ENCODE peak calls at places on chromosomes 13 and 19, in four cellular contexts. One of them, this sample, is unnamed.

GRCh38 chr19:6801397-6802086 is 29.0 kb downstream of the VAV1 start:
- DNase-seq in thoracic aorta: no peak
- DNase-seq in CD8-positive, alpha-beta T cell: peak; percentile 87
- DNase-seq in IMR-90: no peak
- DNase-seq in this sample: peak; percentile 76

GRCh38 chr19:10583021-10583776 is 3.9 kb downstream of the AP1M2 start:
- DNase-seq in CD8-positive, alpha-beta T cell: no peak
- DNase-seq in thoracic aorta: no peak
- DNase-seq in IMR-90: no peak
- DNase-seq in this sample: no peak

GRCh38 chr13:88014527-88014926 is 343.4 kb downstream of the SLITRK5 start:
- DNase-seq in thoracic aorta: no peak
- DNase-seq in IMR-90: no peak
- DNase-seq in CD8-positive, alpha-beta T cell: no peak
- DNase-seq in this sample: no peak

GRCh38 chr19:35509018-35509652 is 4.3 kb downstream of the DMKN start:
- DNase-seq in CD8-positive, alpha-beta T cell: peak; percentile 43
- DNase-seq in thoracic aorta: no peak
- DNase-seq in IMR-90: no peak
- DNase-seq in this sample: peak; percentile 40

GRCh38 chr13:87680298-87680697 is 9.1 kb downstream of the SLITRK5 start:
- DNase-seq in CD8-positive, alpha-beta T cell: no peak
- DNase-seq in IMR-90: no peak
- DNase-seq in thoracic aorta: no peak
- DNase-seq in this sample: no peak

GRCh38 chr13:50801087-50801931 is 42.2 kb downstream of the DLEU7 start:
- DNase-seq in IMR-90: peak; percentile 72
- DNase-seq in CD8-positive, alpha-beta T cell: peak; percentile 63
- DNase-seq in thoracic aorta: no peak
- DNase-seq in this sample: peak; percentile 43

GRCh38 chr19:990119-990571 is 6.0 kb downstream of the WDR18 start:
- DNase-seq in IMR-90: no peak
- DNase-seq in CD8-positive, alpha-beta T cell: no peak
- DNase-seq in thoracic aorta: no peak
- DNase-seq in this sample: no peak

GRCh38 chr13:85013006-85013405 is 786.2 kb downstream of the SLITRK6 start:
- DNase-seq in IMR-90: no peak
- DNase-seq in CD8-positive, alpha-beta T cell: no peak
- DNase-seq in thoracic aorta: no peak
- DNase-seq in this sample: no peak

GRCh38 chr19:13260883-13261653 is 110.9 kb downstream of the IER2 start:
- DNase-seq in thoracic aorta: no peak
- DNase-seq in IMR-90: peak; percentile 93
- DNase-seq in CD8-positive, alpha-beta T cell: no peak
- DNase-seq in this sample: no peak

GRCh38 chr13:84126671-84127171 is 244.4 kb upstream of the SLITRK1 start:
- DNase-seq in thoracic aorta: no peak
- DNase-seq in IMR-90: no peak
- DNase-seq in CD8-positive, alpha-beta T cell: no peak
- DNase-seq in this sample: no peak

GRCh38 chr13:70630247-70630646 is 522.0 kb upstream of the KLHL1 start:
- DNase-seq in thoracic aorta: no peak
- DNase-seq in IMR-90: no peak
- DNase-seq in CD8-positive, alpha-beta T cell: no peak
- DNase-seq in this sample: no peak

GRCh38 chr19:4596033-4596904 is 36.8 kb upstream of the SEMA6B start:
- DNase-seq in CD8-positive, alpha-beta T cell: no peak
- DNase-seq in thoracic aorta: no peak
- DNase-seq in IMR-90: no peak
- DNase-seq in this sample: no peak

GRCh38 chr19:10756791-10757190 is 38.9 kb downstream of the DNM2 start:
- DNase-seq in CD8-positive, alpha-beta T cell: no peak
- DNase-seq in thoracic aorta: no peak
- DNase-seq in IMR-90: no peak
- DNase-seq in this sample: no peak

GRCh38 chr19:54186351-54186750 is 3.0 kb downstream of the MBOAT7 start:
- DNase-seq in thoracic aorta: no peak
- DNase-seq in IMR-90: no peak
- DNase-seq in CD8-positive, alpha-beta T cell: no peak
- DNase-seq in this sample: no peak

GRCh38 chr13:40341086-40341471 is 325.4 kb downstream of the FOXO1 start:
- DNase-seq in thoracic aorta: no peak
- DNase-seq in CD8-positive, alpha-beta T cell: no peak
- DNase-seq in IMR-90: no peak
- DNase-seq in this sample: no peak

GRCh38 chr19:53553865-53554791 is 16.2 kb downstream of the ZNF331 start:
- DNase-seq in CD8-positive, alpha-beta T cell: peak; percentile 86
- DNase-seq in thoracic aorta: peak; percentile 56
- DNase-seq in IMR-90: peak; percentile 93
- DNase-seq in this sample: peak; percentile 91

GRCh38 chr13:99301913-99302636 is 5.1 kb downstream of the GPR183 start:
- DNase-seq in CD8-positive, alpha-beta T cell: no peak
- DNase-seq in thoracic aorta: no peak
- DNase-seq in IMR-90: no peak
- DNase-seq in this sample: no peak

GRCh38 chr19:9721861-9722260 is 46.7 kb downstream of the ZNF846 start:
- DNase-seq in CD8-positive, alpha-beta T cell: no peak
- DNase-seq in thoracic aorta: no peak
- DNase-seq in IMR-90: no peak
- DNase-seq in this sample: no peak

GRCh38 chr13:112740502-112741131 is 50.8 kb downstream of the ATP11A start:
- DNase-seq in thoracic aorta: no peak
- DNase-seq in IMR-90: peak; percentile 95
- DNase-seq in CD8-positive, alpha-beta T cell: no peak
- DNase-seq in this sample: no peak

GRCh38 chr19:38634757-38635482 is 12.5 kb upstream of the ACTN4 start:
- DNase-seq in thoracic aorta: no peak
- DNase-seq in CD8-positive, alpha-beta T cell: peak; percentile 73
- DNase-seq in IMR-90: peak; percentile 54
- DNase-seq in this sample: peak; percentile 65

GRCh38 chr13:42405665-42406390 is 133.9 kb downstream of the AKAP11 start:
- DNase-seq in thoracic aorta: no peak
- DNase-seq in IMR-90: peak; percentile 8
- DNase-seq in CD8-positive, alpha-beta T cell: peak; percentile 25
- DNase-seq in this sample: no peak

GRCh38 chr19:19606021-19606420 is 12.5 kb downstream of the PBX4 start:
- DNase-seq in CD8-positive, alpha-beta T cell: peak; percentile 54
- DNase-seq in thoracic aorta: no peak
- DNase-seq in IMR-90: peak; percentile 10
- DNase-seq in this sample: peak; percentile 55

GRCh38 chr13:78753457-78753856 is 94.5 kb upstream of the OBI1 start:
- DNase-seq in IMR-90: no peak
- DNase-seq in thoracic aorta: no peak
- DNase-seq in CD8-positive, alpha-beta T cell: no peak
- DNase-seq in this sample: no peak

GRCh38 chr19:18895828-18896341 is at the start of gene CERS1:
- DNase-seq in CD8-positive, alpha-beta T cell: no peak
- DNase-seq in IMR-90: no peak
- DNase-seq in thoracic aorta: no peak
- DNase-seq in this sample: no peak

GRCh38 chr19:34549833-34550232 is 68.3 kb downstream of the WTIP start:
- DNase-seq in thoracic aorta: no peak
- DNase-seq in CD8-positive, alpha-beta T cell: no peak
- DNase-seq in IMR-90: no peak
- DNase-seq in this sample: no peak

GRCh38 chr19:56309511-56310185 is 5.0 kb downstream of the ZSCAN5A start:
- DNase-seq in thoracic aorta: no peak
- DNase-seq in IMR-90: peak; percentile 4
- DNase-seq in CD8-positive, alpha-beta T cell: peak; percentile 47
- DNase-seq in this sample: peak; percentile 23

GRCh38 chr13:39956036-39956435 is 300.6 kb downstream of the COG6 start:
- DNase-seq in thoracic aorta: no peak
- DNase-seq in IMR-90: no peak
- DNase-seq in CD8-positive, alpha-beta T cell: peak; percentile 27
- DNase-seq in this sample: no peak

GRCh38 chr19:18802354-18802753 is 11.2 kb upstream of the COMP start:
- DNase-seq in thoracic aorta: no peak
- DNase-seq in IMR-90: no peak
- DNase-seq in CD8-positive, alpha-beta T cell: no peak
- DNase-seq in this sample: no peak

GRCh38 chr13:91122766-91123165 is 224.7 kb upstream of the MIR17HG start:
- DNase-seq in CD8-positive, alpha-beta T cell: no peak
- DNase-seq in thoracic aorta: no peak
- DNase-seq in IMR-90: no peak
- DNase-seq in this sample: no peak

GRCh38 chr19:3456925-3457530 is 23.3 kb downstream of the SMIM24 start:
- DNase-seq in IMR-90: no peak
- DNase-seq in CD8-positive, alpha-beta T cell: no peak
- DNase-seq in thoracic aorta: no peak
- DNase-seq in this sample: no peak
- H3K27me3 ChIP-seq in IMR-90: no peaks in the 10 kb centered on the region
- H3K27me3 ChIP-seq in CD8-positive, alpha-beta T cell: no peaks in the 10 kb centered on the region
- H3K27me3 ChIP-seq in thoracic aorta: no peaks in the 10 kb centered on the region
- H3K27me3 ChIP-seq in this sample: no peaks in the 10 kb centered on the region

GRCh38 chr13:110347088-110347487 is 40.0 kb downstream of the COL4A2 start:
- DNase-seq in IMR-90: no peak
- DNase-seq in CD8-positive, alpha-beta T cell: no peak
- DNase-seq in thoracic aorta: no peak
- DNase-seq in this sample: no peak
- H3K27ac ChIP-seq in IMR-90: peak overlapping the region; percentile 31
- H3K27ac ChIP-seq in CD8-positive, alpha-beta T cell: no peak overlapping the region
- H3K27ac ChIP-seq in thoracic aorta: peak overlapping the region; percentile 96
- H3K27ac ChIP-seq in this sample: no peak overlapping the region

GRCh38 chr13:28679628-28680027 is 20.7 kb downstream of the POMP start:
- DNase-seq in IMR-90: peak; percentile 31
- DNase-seq in CD8-positive, alpha-beta T cell: no peak
- DNase-seq in thoracic aorta: no peak
- DNase-seq in this sample: no peak

GRCh38 chr13:28685892-28686291 is 27.0 kb downstream of the POMP start:
- DNase-seq in thoracic aorta: no peak
- DNase-seq in CD8-positive, alpha-beta T cell: no peak
- DNase-seq in IMR-90: no peak
- DNase-seq in this sample: no peak

GRCh38 chr13:28685114-28685513 is 26.2 kb downstream of the POMP start:
- DNase-seq in thoracic aorta: no peak
- DNase-seq in IMR-90: no peak
- DNase-seq in CD8-positive, alpha-beta T cell: no peak
- DNase-seq in this sample: no peak

GRCh38 chr13:28680541-28680940 is 21.6 kb downstream of the POMP start:
- DNase-seq in IMR-90: no peak
- DNase-seq in thoracic aorta: no peak
- DNase-seq in CD8-positive, alpha-beta T cell: no peak
- DNase-seq in this sample: no peak

GRCh38 chr13:28684257-28684656 is 25.3 kb downstream of the POMP start:
- DNase-seq in thoracic aorta: no peak
- DNase-seq in CD8-positive, alpha-beta T cell: no peak
- DNase-seq in IMR-90: no peak
- DNase-seq in this sample: no peak
- TF ChIP-seq CTCF in thoracic aorta: no peak
- TF ChIP-seq CTCF in CD8-positive, alpha-beta T cell: no peak
- TF ChIP-seq CTCF in IMR-90: no peak
- TF ChIP-seq CTCF in this sample: no peak

GRCh38 chr19:29845576-29846176 is 33.9 kb downstream of the CCNE1 start:
- DNase-seq in IMR-90: peak; percentile 18
- DNase-seq in CD8-positive, alpha-beta T cell: peak; percentile 28
- DNase-seq in thoracic aorta: no peak
- DNase-seq in this sample: no peak

GRCh38 chr19:29842471-29843179 is 30.8 kb downstream of the CCNE1 start:
- DNase-seq in CD8-positive, alpha-beta T cell: no peak
- DNase-seq in IMR-90: no peak
- DNase-seq in thoracic aorta: no peak
- DNase-seq in this sample: no peak

GRCh38 chr19:29841559-29842367 is 30.0 kb downstream of the CCNE1 start:
- DNase-seq in IMR-90: peak; percentile 57
- DNase-seq in thoracic aorta: no peak
- DNase-seq in CD8-positive, alpha-beta T cell: no peak
- DNase-seq in this sample: no peak

GRCh38 chr19:29843180-29844051 is 31.6 kb downstream of the CCNE1 start:
- DNase-seq in CD8-positive, alpha-beta T cell: no peak
- DNase-seq in IMR-90: no peak
- DNase-seq in thoracic aorta: no peak
- DNase-seq in this sample: no peak

DNA sequence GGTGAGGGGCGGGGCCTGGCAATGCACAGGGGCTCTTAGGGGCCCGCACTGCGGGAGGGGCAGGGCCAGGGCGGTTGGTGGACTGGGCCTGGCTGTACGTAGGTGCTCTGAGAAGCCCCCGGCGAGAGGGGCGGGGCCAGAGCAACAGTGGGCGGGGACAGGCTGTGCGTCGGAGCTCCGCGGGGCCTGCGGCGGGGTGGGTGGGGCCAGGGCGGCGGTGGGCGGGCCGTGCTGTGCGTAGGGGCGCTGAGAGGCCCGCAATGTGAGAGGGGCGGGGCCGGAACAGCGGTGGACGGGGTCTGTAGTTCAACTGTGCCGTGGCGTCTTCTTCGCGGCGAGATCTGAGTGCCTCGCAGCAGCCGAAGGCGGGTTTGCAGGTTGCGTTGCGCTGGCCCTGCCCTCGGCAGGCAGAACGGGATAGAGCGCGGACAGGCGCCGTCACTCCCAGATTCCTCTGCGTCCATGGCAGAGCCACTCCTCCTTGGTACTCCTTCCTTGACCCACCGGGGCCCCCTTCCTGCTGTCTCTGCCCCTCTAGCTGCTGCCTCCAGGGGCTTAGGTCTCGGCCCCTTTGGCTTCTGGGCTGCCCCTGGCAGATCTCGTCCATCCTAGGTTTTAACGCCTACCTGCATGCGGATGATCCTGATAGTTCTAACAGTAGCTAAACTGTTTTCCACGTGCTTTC is 33.2 kb downstream of the CCNE1 start:
- DNase-seq in thoracic aorta: peak; percentile 69
- DNase-seq in CD8-positive, alpha-beta T cell: peak; percentile 96
- DNase-seq in IMR-90: peak; percentile 88
- DNase-seq in this sample: peak; percentile 98
- H3K27me3 ChIP-seq in thoracic aorta: no peaks in the 10 kb centered on the region
- H3K27me3 ChIP-seq in CD8-positive, alpha-beta T cell: no peaks in the 10 kb centered on the region
- H3K27me3 ChIP-seq in IMR-90: peaks cover 9% of the 10 kb centered on the region
- H3K27me3 ChIP-seq in this sample: no peaks in the 10 kb centered on the region

This sample was measured in CD4-positive, alpha-beta T cell.